ENCODE peak calls at places on chromosomes 12 and 14, in nine cellular contexts. One of them, this sample, is unnamed.

GRCh38 chr14:31568671-31569070 is 7.5 kb downstream of the NUBPL start:
- DNase-seq in H9: no peak
- DNase-seq in GM13977: no peak
- DNase-seq in GM06990: no peak
- DNase-seq in coronary artery: no peak
- DNase-seq in ascending aorta: no peak
- DNase-seq in WTC11: no peak
- DNase-seq in fibroblast of pulmonary artery: peak
- DNase-seq in progenitor cell of endocrine pancreas: no peak
- DNase-seq in this sample: no peak

GRCh38 chr14:77950371-77950770 is 150.5 kb downstream of the ADCK1 start:
- DNase-seq in H9: no peak
- DNase-seq in GM13977: no peak
- DNase-seq in GM06990: no peak
- DNase-seq in coronary artery: no peak
- DNase-seq in ascending aorta: no peak
- DNase-seq in WTC11: no peak
- DNase-seq in fibroblast of pulmonary artery: no peak
- DNase-seq in progenitor cell of endocrine pancreas: no peak
- DNase-seq in this sample: no peak

GRCh38 chr14:93081875-93082570 is 33.7 kb downstream of the ITPK1 start:
- DNase-seq in H9: no peak
- DNase-seq in GM13977: no peak
- DNase-seq in GM06990: no peak
- DNase-seq in coronary artery: no peak
- DNase-seq in ascending aorta: no peak
- DNase-seq in WTC11: no peak
- DNase-seq in fibroblast of pulmonary artery: no peak
- DNase-seq in progenitor cell of endocrine pancreas: no peak
- DNase-seq in this sample: no peak

GRCh38 chr14:51972566-51972965 is 16.8 kb upstream of the RTRAF start:
- DNase-seq in H9: no peak
- DNase-seq in GM13977: no peak
- DNase-seq in GM06990: no peak
- DNase-seq in coronary artery: no peak
- DNase-seq in ascending aorta: no peak
- DNase-seq in WTC11: no peak
- DNase-seq in fibroblast of pulmonary artery: no peak
- DNase-seq in progenitor cell of endocrine pancreas: no peak
- DNase-seq in this sample: no peak

GRCh38 chr12:65522956-65523857 is 244.7 kb downstream of the MSRB3 start:
- DNase-seq in H9: no peak
- DNase-seq in GM13977: no peak
- DNase-seq in GM06990: no peak
- DNase-seq in coronary artery: no peak
- DNase-seq in ascending aorta: no peak
- DNase-seq in WTC11: no peak
- DNase-seq in fibroblast of pulmonary artery: peak
- DNase-seq in progenitor cell of endocrine pancreas: no peak
- DNase-seq in this sample: no peak

GRCh38 chr12:127194176-127194575 is 1072.8 kb upstream of the TMEM132C start:
- DNase-seq in H9: no peak
- DNase-seq in GM13977: no peak
- DNase-seq in GM06990: no peak
- DNase-seq in coronary artery: no peak
- DNase-seq in ascending aorta: no peak
- DNase-seq in WTC11: no peak
- DNase-seq in fibroblast of pulmonary artery: no peak
- DNase-seq in progenitor cell of endocrine pancreas: no peak
- DNase-seq in this sample: no peak

GRCh38 chr12:122250536-122250935 is 15.8 kb downstream of the VPS33A start:
- DNase-seq in H9: no peak
- DNase-seq in GM13977: no peak
- DNase-seq in GM06990: no peak
- DNase-seq in coronary artery: no peak
- DNase-seq in ascending aorta: no peak
- DNase-seq in WTC11: no peak
- DNase-seq in fibroblast of pulmonary artery: no peak
- DNase-seq in progenitor cell of endocrine pancreas: no peak
- DNase-seq in this sample: no peak

GRCh38 chr14:79417961-79418360 is 793.3 kb downstream of the DIO2 start:
- DNase-seq in H9: no peak
- DNase-seq in GM13977: no peak
- DNase-seq in GM06990: no peak
- DNase-seq in coronary artery: no peak
- DNase-seq in ascending aorta: no peak
- DNase-seq in WTC11: no peak
- DNase-seq in fibroblast of pulmonary artery: peak
- DNase-seq in progenitor cell of endocrine pancreas: no peak
- DNase-seq in this sample: no peak

GRCh38 chr12:117718559-117718958 is 250.2 kb downstream of the KSR2 start:
- DNase-seq in H9: no peak
- DNase-seq in GM13977: no peak
- DNase-seq in GM06990: no peak
- DNase-seq in coronary artery: no peak
- DNase-seq in ascending aorta: no peak
- DNase-seq in WTC11: no peak
- DNase-seq in fibroblast of pulmonary artery: no peak
- DNase-seq in progenitor cell of endocrine pancreas: no peak
- DNase-seq in this sample: no peak

GRCh38 chr12:68392376-68392775 is 60.2 kb upstream of the MDM1 start:
- DNase-seq in H9: no peak
- DNase-seq in GM13977: no peak
- DNase-seq in GM06990: no peak
- DNase-seq in coronary artery: no peak
- DNase-seq in ascending aorta: no peak
- DNase-seq in WTC11: no peak
- DNase-seq in fibroblast of pulmonary artery: no peak
- DNase-seq in progenitor cell of endocrine pancreas: no peak
- DNase-seq in this sample: no peak

GRCh38 chr12:82671673-82672195 is 15.0 kb upstream of the TMTC2 start:
- DNase-seq in H9: no peak
- DNase-seq in GM13977: no peak
- DNase-seq in GM06990: no peak
- DNase-seq in coronary artery: no peak
- DNase-seq in ascending aorta: no peak
- DNase-seq in WTC11: no peak
- DNase-seq in fibroblast of pulmonary artery: no peak
- DNase-seq in progenitor cell of endocrine pancreas: no peak
- DNase-seq in this sample: no peak

GRCh38 chr12:62854024-62854423 is 80.9 kb downstream of the PPM1H start:
- DNase-seq in H9: no peak
- DNase-seq in GM13977: no peak
- DNase-seq in GM06990: no peak
- DNase-seq in coronary artery: no peak
- DNase-seq in ascending aorta: no peak
- DNase-seq in WTC11: no peak
- DNase-seq in fibroblast of pulmonary artery: no peak
- DNase-seq in progenitor cell of endocrine pancreas: no peak
- DNase-seq in this sample: no peak

GRCh38 chr14:59897757-59898383 is 22.1 kb upstream of the LRRC9 start:
- DNase-seq in H9: peak
- DNase-seq in GM13977: peak
- DNase-seq in GM06990: no peak
- DNase-seq in coronary artery: no peak
- DNase-seq in ascending aorta: peak
- DNase-seq in WTC11: peak
- DNase-seq in fibroblast of pulmonary artery: peak
- DNase-seq in progenitor cell of endocrine pancreas: peak
- DNase-seq in this sample: peak

GRCh38 chr12:132838464-132839080 is 9.9 kb upstream of the GOLGA3 start:
- DNase-seq in H9: no peak
- DNase-seq in GM13977: no peak
- DNase-seq in GM06990: no peak
- DNase-seq in coronary artery: no peak
- DNase-seq in ascending aorta: no peak
- DNase-seq in WTC11: no peak
- DNase-seq in fibroblast of pulmonary artery: no peak
- DNase-seq in progenitor cell of endocrine pancreas: no peak
- DNase-seq in this sample: no peak

GRCh38 chr14:99593971-99594841 is 9.8 kb downstream of the CCDC85C start:
- DNase-seq in H9: no peak
- DNase-seq in GM13977: no peak
- DNase-seq in GM06990: no peak
- DNase-seq in coronary artery: no peak
- DNase-seq in ascending aorta: no peak
- DNase-seq in WTC11: no peak
- DNase-seq in fibroblast of pulmonary artery: no peak
- DNase-seq in progenitor cell of endocrine pancreas: no peak
- DNase-seq in this sample: no peak

GRCh38 chr14:83463500-83464098 is 1929.9 kb upstream of the SEL1L start:
- DNase-seq in H9: peak
- DNase-seq in GM13977: peak
- DNase-seq in GM06990: no peak
- DNase-seq in coronary artery: no peak
- DNase-seq in ascending aorta: no peak
- DNase-seq in WTC11: peak
- DNase-seq in fibroblast of pulmonary artery: peak
- DNase-seq in progenitor cell of endocrine pancreas: peak
- DNase-seq in this sample: peak
- TF ChIP-seq CTCF in H9: peak
- TF ChIP-seq CTCF in GM13977: peak
- TF ChIP-seq CTCF in GM06990: peak
- TF ChIP-seq CTCF in coronary artery: peak
- TF ChIP-seq CTCF in ascending aorta: peak
- TF ChIP-seq CTCF in WTC11: peak
- TF ChIP-seq CTCF in fibroblast of pulmonary artery: peak
- TF ChIP-seq CTCF in progenitor cell of endocrine pancreas: peak
- TF ChIP-seq CTCF in this sample: peak

GRCh38 chr12:4763549-4763948 is 43.3 kb downstream of the GALNT8 start:
- DNase-seq in H9: peak
- DNase-seq in GM13977: no peak
- DNase-seq in GM06990: no peak
- DNase-seq in coronary artery: no peak
- DNase-seq in ascending aorta: no peak
- DNase-seq in WTC11: peak
- DNase-seq in fibroblast of pulmonary artery: no peak
- DNase-seq in progenitor cell of endocrine pancreas: no peak
- DNase-seq in this sample: peak

GRCh38 chr12:4766445-4766844 is 46.2 kb downstream of the GALNT8 start:
- DNase-seq in H9: no peak
- DNase-seq in GM13977: no peak
- DNase-seq in GM06990: no peak
- DNase-seq in coronary artery: no peak
- DNase-seq in ascending aorta: no peak
- DNase-seq in WTC11: no peak
- DNase-seq in fibroblast of pulmonary artery: no peak
- DNase-seq in progenitor cell of endocrine pancreas: no peak
- DNase-seq in this sample: no peak

GRCh38 chr12:4767181-4767580 is 47.0 kb downstream of the GALNT8 start:
- DNase-seq in H9: no peak
- DNase-seq in GM13977: no peak
- DNase-seq in GM06990: no peak
- DNase-seq in coronary artery: no peak
- DNase-seq in ascending aorta: no peak
- DNase-seq in WTC11: no peak
- DNase-seq in fibroblast of pulmonary artery: no peak
- DNase-seq in progenitor cell of endocrine pancreas: no peak
- DNase-seq in this sample: no peak

DNA sequence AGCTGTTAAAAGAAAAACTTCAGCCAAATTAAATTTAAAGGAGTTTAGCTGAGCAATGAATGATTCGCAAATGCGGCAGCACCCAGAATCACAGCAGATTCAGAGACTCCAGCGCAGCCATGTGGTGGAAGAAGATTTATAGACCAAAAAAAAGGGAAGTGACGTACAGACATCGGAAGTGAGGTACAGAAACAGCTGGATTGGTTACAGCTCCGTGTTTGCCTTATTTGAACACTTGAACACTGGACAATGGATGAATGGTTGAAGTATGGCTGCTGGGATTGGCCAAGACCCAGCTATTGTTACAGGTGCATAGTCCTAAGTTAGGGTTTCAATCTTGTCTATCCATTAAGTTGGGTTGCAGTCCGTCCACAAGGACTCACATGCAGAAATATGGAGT is 42.6 kb downstream of the GALNT8 start:
- DNase-seq in H9: no peak
- DNase-seq in GM13977: no peak
- DNase-seq in GM06990: no peak
- DNase-seq in coronary artery: no peak
- DNase-seq in ascending aorta: no peak
- DNase-seq in WTC11: no peak
- DNase-seq in fibroblast of pulmonary artery: no peak
- DNase-seq in progenitor cell of endocrine pancreas: no peak
- DNase-seq in this sample: no peak
- TF ChIP-seq CTCF in H9: no peak
- TF ChIP-seq CTCF in GM13977: no peak
- TF ChIP-seq CTCF in GM06990: no peak
- TF ChIP-seq CTCF in coronary artery: no peak
- TF ChIP-seq CTCF in ascending aorta: no peak
- TF ChIP-seq CTCF in WTC11: no peak
- TF ChIP-seq CTCF in fibroblast of pulmonary artery: no peak
- TF ChIP-seq CTCF in progenitor cell of endocrine pancreas: no peak
- TF ChIP-seq CTCF in this sample: no peak

GRCh38 chr14:75298187-75298985 is 19.8 kb downstream of the FOS start:
- DNase-seq in H9: no peak
- DNase-seq in GM13977: no peak
- DNase-seq in GM06990: no peak
- DNase-seq in coronary artery: no peak
- DNase-seq in ascending aorta: peak
- DNase-seq in WTC11: no peak
- DNase-seq in fibroblast of pulmonary artery: peak
- DNase-seq in progenitor cell of endocrine pancreas: no peak
- DNase-seq in this sample: no peak
- TF ChIP-seq CTCF in H9: no peak
- TF ChIP-seq CTCF in GM13977: no peak
- TF ChIP-seq CTCF in GM06990: no peak
- TF ChIP-seq CTCF in coronary artery: no peak
- TF ChIP-seq CTCF in ascending aorta: no peak
- TF ChIP-seq CTCF in WTC11: no peak
- TF ChIP-seq CTCF in fibroblast of pulmonary artery: no peak
- TF ChIP-seq CTCF in progenitor cell of endocrine pancreas: no peak
- TF ChIP-seq CTCF in this sample: no peak

GRCh38 chr12:52278931-52279682 is 4.7 kb downstream of the KRT86 start:
- DNase-seq in H9: peak
- DNase-seq in GM13977: peak
- DNase-seq in GM06990: peak
- DNase-seq in coronary artery: peak
- DNase-seq in ascending aorta: peak
- DNase-seq in WTC11: peak
- DNase-seq in fibroblast of pulmonary artery: peak
- DNase-seq in progenitor cell of endocrine pancreas: peak
- DNase-seq in this sample: peak

GRCh38 chr12:52279683-52280318 is 5.4 kb downstream of the KRT86 start:
- DNase-seq in H9: no peak
- DNase-seq in GM13977: no peak
- DNase-seq in GM06990: no peak
- DNase-seq in coronary artery: no peak
- DNase-seq in ascending aorta: peak
- DNase-seq in WTC11: no peak
- DNase-seq in fibroblast of pulmonary artery: peak
- DNase-seq in progenitor cell of endocrine pancreas: no peak
- DNase-seq in this sample: no peak

GRCh38 chr12:52278530-52278929 is 4.1 kb downstream of the KRT86 start:
- DNase-seq in H9: no peak
- DNase-seq in GM13977: no peak
- DNase-seq in GM06990: no peak
- DNase-seq in coronary artery: no peak
- DNase-seq in ascending aorta: no peak
- DNase-seq in WTC11: no peak
- DNase-seq in fibroblast of pulmonary artery: no peak
- DNase-seq in progenitor cell of endocrine pancreas: no peak
- DNase-seq in this sample: no peak

GRCh38 chr12:52280319-52280795 is 5.9 kb downstream of the KRT86 start:
- DNase-seq in H9: no peak
- DNase-seq in GM13977: no peak
- DNase-seq in GM06990: no peak
- DNase-seq in coronary artery: peak
- DNase-seq in ascending aorta: peak
- DNase-seq in WTC11: no peak
- DNase-seq in fibroblast of pulmonary artery: peak
- DNase-seq in progenitor cell of endocrine pancreas: no peak
- DNase-seq in this sample: no peak

GRCh38 chr12:52280796-52281560 is 6.5 kb downstream of the KRT86 start:
- DNase-seq in H9: no peak
- DNase-seq in GM13977: no peak
- DNase-seq in GM06990: no peak
- DNase-seq in coronary artery: peak
- DNase-seq in ascending aorta: peak
- DNase-seq in WTC11: no peak
- DNase-seq in fibroblast of pulmonary artery: peak
- DNase-seq in progenitor cell of endocrine pancreas: no peak
- DNase-seq in this sample: no peak
- TF ChIP-seq CTCF in H9: no peak
- TF ChIP-seq CTCF in GM13977: no peak
- TF ChIP-seq CTCF in GM06990: no peak
- TF ChIP-seq CTCF in coronary artery: no peak
- TF ChIP-seq CTCF in ascending aorta: no peak
- TF ChIP-seq CTCF in WTC11: no peak
- TF ChIP-seq CTCF in fibroblast of pulmonary artery: no peak
- TF ChIP-seq CTCF in progenitor cell of endocrine pancreas: no peak
- TF ChIP-seq CTCF in this sample: no peak